ENCODE peak calls at places on chromosomes 12 and 14, in four cellular contexts. N is K562, F is HCT116, P is HepG2. U is an unnamed sample.

GRCh38 chr12:2255301-2255700 is 202.5 kb downstream of the CACNA1C start:
- DNase-seq in N (no peak), F (no peak), P (no peak), U (no peak)

GRCh38 chr12:1222858-1223644 is 232.0 kb downstream of the ERC1 start:
- DNase-seq in N (no peak), F (no peak), P (no peak), U (no peak)

GRCh38 chr12:3552726-3553045 is 61.7 kb downstream of the PRMT8 start:
- DNase-seq in N (no peak), F (no peak), P (no peak), U (no peak)

GRCh38 chr12:82124711-82125110 is 233.5 kb downstream of the CCDC59 start:
- DNase-seq in N (no peak), F (no peak), P (no peak), U (no peak)

GRCh38 chr12:57008113-57008687 is 1.9 kb upstream of the ZBTB39 start:
- DNase-seq in N (no peak), F (peak), P (peak), U (peak)

GRCh38 chr12:18120899-18121298 is 30.9 kb upstream of the RERGL start:
- DNase-seq in N (no peak), F (no peak), P (no peak), U (no peak)

GRCh38 chr12:94266390-94266789 is 118.0 kb downstream of the PLXNC1 start:
- DNase-seq in N (no peak), F (no peak), P (no peak), U (no peak)

GRCh38 chr12:121697093-121697698 is 15.4 kb upstream of the TMEM120B start:
- DNase-seq in N (peak), F (peak), P (peak), U (peak)

GRCh38 chr12:101604132-101604531 is 9.4 kb downstream of the MYBPC1 start:
- DNase-seq in N (no peak), F (no peak), P (peak), U (no peak)

GRCh38 chr12:124993568-124994434 is at the start of gene BRI3BP:
- DNase-seq in N (peak), F (no peak), P (peak), U (peak)

GRCh38 chr12:75954076-75954475 is 77.5 kb downstream of the PHLDA1 start:
- DNase-seq in N (peak), F (peak), P (peak), U (no peak)

GRCh38 chr12:118494776-118495175 is 118.4 kb downstream of the SUDS3 start:
- DNase-seq in N (no peak), F (no peak), P (no peak), U (no peak)

GRCh38 chr12:132178801-132179401 is 34.6 kb downstream of the NOC4L start:
- DNase-seq in N (no peak), F (no peak), P (no peak), U (no peak)

GRCh38 chr12:104356231-104357115 is 52.9 kb downstream of the EID3 start:
- DNase-seq in N (no peak), F (no peak), P (no peak), U (no peak)

GRCh38 chr14:75339059-75339458 is 60.4 kb downstream of the FOS start:
- DNase-seq in N (no peak), F (no peak), P (no peak), U (no peak)

GRCh38 chr14:103057028-103057371 is 349 bp downstream of the CDC42BPB start:
- DNase-seq in N (no peak), F (no peak), P (no peak), U (peak)

GRCh38 chr14:60951781-60952435 is 29.0 kb downstream of the TRMT5 start:
- DNase-seq in N (no peak), F (no peak), P (peak), U (no peak)

GRCh38 chr12:104790296-104791125 is 167.6 kb downstream of the SLC41A2 start:
- DNase-seq in N (peak), F (peak), P (peak), U (peak)

GRCh38 chr12:85755760-85756159 is 80.4 kb downstream of the RASSF9 start:
- DNase-seq in N (no peak), F (no peak), P (no peak), U (no peak)

GRCh38 chr12:74747305-74747704 is 209.7 kb downstream of the ATXN7L3B start:
- DNase-seq in N (no peak), F (peak), P (no peak), U (no peak)

GRCh38 chr12:15834575-15834974 is 45.4 kb upstream of the EPS8 start:
- DNase-seq in N (no peak), F (no peak), P (no peak), U (no peak)

GRCh38 chr12:86774841-86775386 is 518.7 kb upstream of the MGAT4C start:
- DNase-seq in N (no peak), F (no peak), P (no peak), U (no peak)

GRCh38 chr14:49875640-49876198 is 17.2 kb upstream of the ARF6 start:
- DNase-seq in N (no peak), F (no peak), P (no peak), U (no peak)

GRCh38 chr12:79452906-79453305 is 237.9 kb downstream of the PAWR start:
- DNase-seq in N (no peak), F (no peak), P (no peak), U (no peak)

GRCh38 chr12:29278673-29279420 is 102.1 kb downstream of the ERGIC2 start:
- DNase-seq in N (no peak), F (no peak), P (no peak), U (no peak)

DNA sequence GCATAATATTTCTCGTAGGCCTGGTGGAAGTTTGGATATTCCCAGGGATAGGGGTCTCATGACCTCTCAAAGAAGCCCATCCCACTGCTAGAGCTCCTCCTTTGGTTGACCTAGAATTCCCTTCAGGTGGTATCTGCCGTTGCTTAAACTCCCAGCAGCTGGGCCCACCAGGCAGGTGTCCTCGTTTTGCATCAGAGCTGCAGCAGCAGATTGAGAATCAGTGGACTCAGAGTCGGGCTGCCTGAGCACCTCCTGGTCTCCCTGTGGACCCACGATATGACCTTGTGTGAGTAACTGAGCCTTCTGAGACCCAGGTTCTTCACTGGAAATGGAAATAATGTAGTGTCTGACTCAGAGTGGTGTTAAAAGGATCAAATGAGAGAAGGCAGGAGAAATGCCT is 132.7 kb downstream of the PAPOLA start:
- DNase-seq in N (no peak), F (no peak), P (no peak), U (peak)
- TF ChIP-seq ELF1 in N (no peak), F (no peak), P (no peak), U (no peak)

GRCh38 chr14:67618617-67619063 is 1.1 kb upstream of the ARG2 start:
- DNase-seq in N (peak), F (no peak), P (peak), U (peak)
- TF ChIP-seq ELF1 in N (no peak), F (no peak), P (no peak), U (no peak)

GRCh38 chr12:11581179-11581755 is 68.2 kb upstream of the ETV6 start:
- DNase-seq in N (peak), F (peak), P (peak), U (peak)
- TF ChIP-seq ELF1 in N (no peak), F (no peak), P (no peak), U (no peak)

DNA sequence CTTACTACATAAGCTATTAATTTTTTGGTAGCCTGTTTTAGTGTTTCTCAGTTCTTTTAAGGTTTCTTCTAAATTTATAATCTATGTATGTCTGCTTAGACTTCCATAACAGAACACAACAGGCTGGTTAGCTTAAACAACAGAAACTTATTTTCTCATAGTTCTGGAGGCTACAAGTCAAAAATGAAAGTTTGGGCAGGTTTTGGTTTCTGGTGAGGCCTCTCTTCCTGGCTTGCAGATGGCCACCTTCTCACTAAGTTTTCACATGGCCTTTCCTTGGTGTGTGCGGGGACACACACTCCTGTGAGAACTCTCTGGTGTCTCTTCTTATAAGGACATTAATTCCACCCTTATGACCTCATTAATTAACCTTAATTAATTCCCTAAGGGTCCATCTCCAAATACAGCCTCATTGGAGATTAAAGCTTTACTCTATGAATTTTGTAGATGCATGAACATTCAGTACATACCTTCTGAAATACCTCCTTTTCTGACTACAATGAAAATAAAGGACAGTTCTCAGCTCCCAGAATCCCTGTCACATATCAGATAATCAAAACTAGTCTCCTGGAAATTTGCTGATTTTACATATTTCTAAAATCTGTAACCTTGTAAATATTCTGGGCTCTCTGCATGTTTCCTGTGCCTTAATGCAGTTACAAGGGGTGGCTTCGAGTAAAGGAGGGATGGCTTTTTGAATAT is 23.2 kb upstream of the BMAL2 start:
- DNase-seq in N (no peak), F (no peak), P (no peak), U (no peak)
- TF ChIP-seq ELF1 in N (no peak), F (no peak), P (no peak), U (no peak)

GRCh38 chr12:92036061-92036620 is 109.5 kb downstream of the BTG1 start:
- DNase-seq in N (no peak), F (no peak), P (no peak), U (no peak)

GRCh38 chr12:92035477-92035876 is 110.2 kb downstream of the BTG1 start:
- DNase-seq in N (no peak), F (no peak), P (no peak), U (no peak)

GRCh38 chr12:92038476-92038875 is 107.2 kb downstream of the BTG1 start:
- DNase-seq in N (no peak), F (no peak), P (no peak), U (no peak)

GRCh38 chr12:92034858-92035401 is 110.7 kb downstream of the BTG1 start:
- DNase-seq in N (no peak), F (peak), P (peak), U (peak)

DNA sequence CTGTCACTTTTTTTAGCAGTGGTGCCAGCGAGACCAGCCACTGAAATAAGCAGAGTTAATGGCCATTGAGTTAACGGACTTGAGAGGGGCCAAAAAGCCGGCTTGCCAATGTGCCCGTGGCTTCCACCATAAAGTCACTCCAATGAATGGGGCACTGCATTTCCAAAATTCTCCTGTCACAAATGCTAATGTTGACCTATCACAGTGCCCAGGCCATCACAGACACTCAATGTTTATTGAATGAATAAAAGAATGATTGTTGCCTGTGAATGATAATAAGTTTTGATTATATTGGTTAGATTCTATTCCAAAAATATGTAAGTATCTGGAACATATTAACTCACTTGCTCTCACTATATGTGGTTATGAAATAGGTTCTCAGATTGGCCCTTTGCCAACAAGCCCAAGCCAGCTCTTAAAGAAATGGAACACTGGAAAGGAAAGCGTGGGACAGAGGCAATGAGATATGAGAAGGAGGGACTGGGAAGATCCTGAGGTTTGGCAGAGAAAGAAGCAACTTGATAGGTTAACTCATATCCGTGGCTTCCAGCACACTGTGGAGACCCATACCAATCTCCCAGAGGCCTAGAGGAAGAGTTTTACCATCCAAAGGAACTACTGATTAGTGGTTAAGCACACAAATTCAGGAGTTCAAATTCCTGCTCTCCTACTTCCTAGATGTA is 108.7 kb downstream of the BTG1 start:
- DNase-seq in N (no peak), F (no peak), P (no peak), U (no peak)
- TF ChIP-seq ELF1 in N (no peak), F (no peak), P (no peak), U (no peak)

GRCh38 chr12:114682920-114683708 is 861 bp downstream of the TBX3 start:
- DNase-seq in N (no peak), F (no peak), P (no peak), U (no peak)
- TF ChIP-seq ELF1 in N (no peak), F (no peak), P (no peak), U (no peak)

GRCh38 chr14:79161576-79161975 is 991.4 kb downstream of the NRXN3 start:
- DNase-seq in N (no peak), F (no peak), P (no peak), U (no peak)
- TF ChIP-seq ELF1 in N (no peak), F (no peak), P (no peak), U (no peak)

GRCh38 chr14:73339206-73339605 is 101.9 kb downstream of the PAPLN start:
- DNase-seq in N (no peak), F (no peak), P (no peak), U (no peak)

GRCh38 chr14:73339846-73340565 is 102.7 kb downstream of the PAPLN start:
- DNase-seq in N (no peak), F (no peak), P (no peak), U (no peak)

GRCh38 chr14:73344304-73344703 is 107.0 kb downstream of the PAPLN start:
- DNase-seq in N (no peak), F (no peak), P (no peak), U (no peak)

GRCh38 chr14:73342670-73343069 is 105.4 kb downstream of the PAPLN start:
- DNase-seq in N (no peak), F (no peak), P (no peak), U (no peak)

DNA sequence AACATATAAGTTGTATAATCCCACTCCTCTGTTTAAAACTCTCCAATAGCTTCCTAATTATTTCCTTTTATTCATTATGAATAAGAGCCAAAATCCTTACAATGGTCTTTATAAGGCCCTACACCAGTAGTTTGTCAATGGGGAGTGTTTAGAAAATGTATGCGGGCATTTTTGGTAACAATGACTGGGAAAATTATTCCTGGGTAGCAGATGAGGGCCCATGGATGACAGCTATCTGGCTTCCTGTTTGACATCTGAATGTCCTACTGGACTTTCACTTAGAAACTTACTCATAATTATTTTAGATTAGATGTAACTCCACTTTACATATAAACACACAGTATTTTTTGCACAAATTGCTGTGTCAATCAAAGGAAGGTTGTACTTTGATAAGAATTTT is 101.2 kb downstream of the PAPLN start:
- DNase-seq in N (no peak), F (no peak), P (no peak), U (no peak)
- TF ChIP-seq ELF1 in N (no peak), F (no peak), P (no peak), U (no peak)

DNA sequence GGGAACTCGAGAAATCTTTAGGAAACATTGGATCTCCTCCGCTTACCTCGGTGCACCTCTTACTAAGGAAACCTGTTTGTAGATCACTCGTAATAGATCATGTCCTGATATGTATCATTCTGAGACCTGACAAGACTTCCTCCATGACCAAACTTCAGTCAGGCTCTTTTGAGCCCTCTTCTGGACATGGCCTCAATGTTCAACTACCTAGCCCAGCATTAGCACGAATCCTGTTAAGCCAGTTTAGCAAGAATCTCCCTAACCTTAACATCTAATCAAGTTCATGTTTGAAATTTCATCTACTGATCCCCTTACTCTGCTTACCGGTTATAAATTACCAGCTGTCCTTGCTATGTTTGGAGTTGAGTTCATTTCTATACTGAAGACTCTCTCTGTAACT is 713.9 kb upstream of the USP15 start:
- DNase-seq in N (no peak), F (peak), P (no peak), U (no peak)
- TF ChIP-seq ELF1 in N (no peak), F (no peak), P (no peak), U (no peak)

GRCh38 chr12:47947273-47947672 is 16.1 kb upstream of the TMEM106C start:
- DNase-seq in N (no peak), F (no peak), P (no peak), U (no peak)

GRCh38 chr12:47943492-47944359 is 19.7 kb upstream of the TMEM106C start:
- DNase-seq in N (no peak), F (peak), P (peak), U (peak)

GRCh38 chr12:47944685-47945340 is 18.6 kb upstream of the TMEM106C start:
- DNase-seq in N (no peak), F (no peak), P (no peak), U (no peak)

GRCh38 chr12:47945341-47945728 is 18.1 kb upstream of the TMEM106C start:
- DNase-seq in N (no peak), F (no peak), P (no peak), U (no peak)

GRCh38 chr12:47946413-47947107 is 16.8 kb upstream of the TMEM106C start:
- DNase-seq in N (no peak), F (no peak), P (no peak), U (peak)
- TF ChIP-seq ELF1 in N (no peak), F (no peak), P (no peak), U (no peak)

U was measured in SK-N-SH.